ENCODE peak calls at places on chromosome 1, in six cellular contexts. L is pancreas, R is PC-3, C is left ventricle myocardium inferior, Y is ovary, B is lower leg skin. D is an unnamed sample.

GRCh38 chr1:20183876-20184275 is 2.0 kb upstream of the UBXN10 start:
- DNase-seq in L (no peak), R (no peak), C (no peak), Y (no peak), B (no peak), D (no peak)

GRCh38 chr1:60488857-60489256 is 415.3 kb upstream of the C1orf87 start:
- DNase-seq in L (no peak), R (no peak), C (no peak), Y (no peak), B (peak; percentile 64), D (no peak)

GRCh38 chr1:30984167-30984870 is 75.8 kb upstream of the SDC3 start:
- DNase-seq in L (no peak), R (no peak), C (no peak), Y (no peak), B (no peak), D (no peak)

GRCh38 chr1:41626146-41626545 is 141.7 kb upstream of the EDN2 start:
- DNase-seq in L (peak; percentile 47), R (peak; percentile 53), C (no peak), Y (no peak), B (no peak), D (no peak)

GRCh38 chr1:10714337-10715114 is 81.9 kb downstream of the CASZ1 start:
- DNase-seq in L (peak; percentile 81), R (no peak), C (peak; percentile 68), Y (no peak), B (no peak), D (peak; percentile 4)

GRCh38 chr1:88697503-88697902 is 13.4 kb downstream of the PKN2 start:
- DNase-seq in L (no peak), R (no peak), C (no peak), Y (no peak), B (no peak), D (peak; percentile 27)

GRCh38 chr1:203813581-203814341 is 18.3 kb downstream of the ZBED6 start:
- DNase-seq in L (no peak), R (no peak), C (no peak), Y (no peak), B (no peak), D (no peak)

GRCh38 chr1:94606471-94606870 is 64.9 kb upstream of the F3 start:
- DNase-seq in L (no peak), R (no peak), C (no peak), Y (no peak), B (no peak), D (no peak)

GRCh38 chr1:244173765-244174164 is 122.7 kb downstream of the ZBTB18 start:
- DNase-seq in L (no peak), R (no peak), C (no peak), Y (no peak), B (no peak), D (no peak)

GRCh38 chr1:88773540-88774150 is 89.6 kb downstream of the PKN2 start:
- DNase-seq in L (no peak), R (peak; percentile 78), C (no peak), Y (no peak), B (no peak), D (peak; percentile 66)

GRCh38 chr1:109266965-109267364 is 16.0 kb downstream of the PSRC1 start:
- DNase-seq in L (no peak), R (peak; percentile 85), C (no peak), Y (no peak), B (no peak), D (peak; percentile 84)

GRCh38 chr1:76933847-76934657 is 66.8 kb downstream of the ST6GALNAC5 start:
- DNase-seq in L (no peak), R (no peak), C (no peak), Y (no peak), B (no peak), D (no peak)

GRCh38 chr1:234607091-234608025 is 2.6 kb downstream of the IRF2BP2 start:
- DNase-seq in L (peak; percentile 48), R (peak; percentile 25), C (peak; percentile 33), Y (peak; percentile 38), B (no peak), D (peak; percentile 56)

GRCh38 chr1:193229136-193229535 is 42.7 kb upstream of the B3GALT2 start:
- DNase-seq in L (no peak), R (peak; percentile 72), C (no peak), Y (no peak), B (no peak), D (peak; percentile 22)

GRCh38 chr1:5744342-5744741 is 247.9 kb downstream of the NPHP4 start:
- DNase-seq in L (no peak), R (no peak), C (no peak), Y (no peak), B (no peak), D (no peak)

GRCh38 chr1:222928212-222928611 is 113.4 kb downstream of the DISP1 start:
- DNase-seq in L (peak; percentile 62), R (peak; percentile 28), C (peak; percentile 69), Y (peak; percentile 57), B (peak; percentile 58), D (peak; percentile 45)

GRCh38 chr1:112462953-112463279 is 45.8 kb upstream of the WNT2B start:
- DNase-seq in L (no peak), R (no peak), C (no peak), Y (no peak), B (no peak), D (no peak)

GRCh38 chr1:180503274-180503862 is 991 bp upstream of the ACBD6 start:
- DNase-seq in L (no peak), R (peak; percentile 21), C (no peak), Y (no peak), B (no peak), D (no peak)

GRCh38 chr1:234875953-234876814 is 252.5 kb downstream of the TOMM20 start:
- DNase-seq in L (peak; percentile 33), R (peak; percentile 49), C (no peak), Y (peak; percentile 40), B (no peak), D (no peak)

GRCh38 chr1:173424137-173424536 is 53.0 kb upstream of the PRDX6 start:
- DNase-seq in L (no peak), R (no peak), C (no peak), Y (no peak), B (no peak), D (no peak)

GRCh38 chr1:41849211-41849759 is 69.4 kb downstream of the HIVEP3 start:
- DNase-seq in L (no peak), R (no peak), C (no peak), Y (no peak), B (no peak), D (no peak)

GRCh38 chr1:154730986-154731489 is 123.1 kb upstream of the ADAR start:
- DNase-seq in L (no peak), R (no peak), C (no peak), Y (peak; percentile 54), B (no peak), D (peak; percentile 38)

GRCh38 chr1:154730251-154730650 is 122.3 kb upstream of the ADAR start:
- DNase-seq in L (no peak), R (peak; percentile 86), C (no peak), Y (no peak), B (no peak), D (peak; percentile 64)

GRCh38 chr1:154729598-154729997 is 121.6 kb upstream of the ADAR start:
- DNase-seq in L (no peak), R (no peak), C (no peak), Y (no peak), B (no peak), D (no peak)

GRCh38 chr1:154727409-154727808 is 119.4 kb upstream of the ADAR start:
- DNase-seq in L (no peak), R (no peak), C (no peak), Y (no peak), B (no peak), D (no peak)

DNA sequence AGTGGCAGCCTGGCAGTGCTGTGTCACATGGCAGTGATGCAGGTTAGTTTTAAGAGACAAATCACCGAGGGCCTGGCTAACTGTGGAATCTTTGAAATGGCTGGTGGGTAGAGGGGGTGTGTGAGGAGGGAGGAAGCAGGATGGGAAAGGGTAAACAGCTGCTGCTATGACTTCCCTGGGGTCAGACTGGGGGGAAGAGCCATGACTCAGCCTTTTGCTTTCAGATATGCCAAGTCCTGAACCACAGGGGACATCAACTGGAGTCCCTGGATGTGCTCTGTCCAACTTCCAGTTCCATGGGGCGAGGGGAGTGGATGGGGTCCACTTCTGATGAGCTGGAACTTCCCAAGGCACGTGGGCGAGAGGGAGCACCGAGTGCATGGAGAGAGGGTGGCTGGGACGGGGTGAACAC is 121.1 kb upstream of the ADAR start:
- DNase-seq in L (no peak), R (peak; percentile 51), C (no peak), Y (peak; percentile 48), B (no peak), D (peak; percentile 48)
- TF ChIP-seq CTCF in L (no peak), R (no peak), C (no peak), Y (no peak), B (no peak), D (no peak)

GRCh38 chr1:26745191-26745590 is 42.6 kb upstream of the PIGV start:
- DNase-seq in L (no peak), R (no peak), C (no peak), Y (no peak), B (no peak), D (peak; percentile 60)

GRCh38 chr1:26747048-26747447 is 40.7 kb upstream of the PIGV start:
- DNase-seq in L (no peak), R (no peak), C (no peak), Y (no peak), B (no peak), D (no peak)

GRCh38 chr1:26740958-26741357 is 45.1 kb downstream of the ARID1A start:
- DNase-seq in L (no peak), R (no peak), C (no peak), Y (no peak), B (no peak), D (no peak)

GRCh38 chr1:26743426-26744059 is 44.2 kb upstream of the PIGV start:
- DNase-seq in L (no peak), R (no peak), C (no peak), Y (no peak), B (no peak), D (no peak)

GRCh38 chr1:26744075-26744958 is 43.4 kb upstream of the PIGV start:
- DNase-seq in L (peak; percentile 33), R (peak; percentile 75), C (peak; percentile 76), Y (peak; percentile 32), B (peak; percentile 77), D (peak; percentile 91)
- H3K4me3 ChIP-seq in L (no peak overlapping the region), R (no peak overlapping the region), C (peak overlapping the region; percentile 32), Y (no peak overlapping the region), B (no peak overlapping the region), D (no peak overlapping the region)

DNA sequence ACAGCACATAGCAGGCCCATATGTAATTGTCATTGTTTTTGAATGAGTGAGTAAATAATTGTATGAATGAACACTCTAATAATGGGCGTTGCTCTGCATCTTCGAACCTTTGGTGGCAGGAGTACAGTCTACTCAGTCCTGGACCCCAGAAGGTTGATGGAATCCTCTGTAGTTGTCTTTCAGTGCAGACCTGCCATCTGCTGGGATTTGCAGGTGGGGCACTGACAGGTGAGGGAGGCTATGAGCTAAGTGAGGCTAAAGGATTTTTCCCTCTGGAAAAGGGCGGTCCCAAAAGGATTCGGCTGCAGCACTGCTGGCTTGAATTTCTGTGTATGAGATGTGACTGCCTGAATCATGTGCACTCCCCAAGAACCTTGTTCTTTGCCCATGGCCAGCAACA is 53.4 kb downstream of the PLXNA2 start:
- DNase-seq in L (no peak), R (no peak), C (no peak), Y (no peak), B (no peak), D (no peak)
- TF ChIP-seq CTCF in L (no peak), R (no peak), C (no peak), Y (no peak), B (no peak), D (no peak)

DNA sequence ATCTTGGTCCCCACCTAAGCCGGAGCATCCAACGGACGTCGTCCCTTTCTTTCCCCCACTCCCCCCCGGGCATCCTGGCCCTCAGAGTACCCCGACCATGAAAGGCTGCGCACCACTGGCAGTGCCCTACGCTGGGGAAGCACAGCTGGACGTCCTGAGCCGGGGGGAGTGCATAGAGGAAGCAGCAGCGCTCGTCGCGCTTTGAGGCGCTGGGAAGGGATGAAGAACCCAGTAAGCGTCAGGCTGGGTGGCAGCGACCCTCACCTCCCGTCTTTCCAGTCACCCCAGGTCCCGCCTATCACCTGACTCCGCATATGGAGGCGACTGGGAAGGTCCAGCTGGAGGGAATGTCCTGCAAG is 5.7 kb downstream of the MAP3K6 start:
- DNase-seq in L (no peak), R (no peak), C (no peak), Y (no peak), B (no peak), D (no peak)
- H3K4me3 ChIP-seq in L (no peak overlapping the region), R (no peak overlapping the region), C (peak overlapping the region; percentile 59), Y (no peak overlapping the region), B (no peak overlapping the region), D (no peak overlapping the region)